ENCODE peak calls at places on chromosomes 12 and 14, in six cellular contexts. D is NCI-H1105 treated with DMSO at 0.1 percent for 48 hours; N is GM20000; A is GM03348; W is cardiac fibroblast; L is effector CD4-positive, alpha-beta T cell. Z is an unnamed sample.
A peak's percentile ranks its signal among the peaks of the same experiment; 100 is the strongest.

GRCh38 chr14:57970594-57970993 is 104.7 kb upstream of the SLC35F4 start:
- DNase-seq in D (peak; percentile 5), N (no peak), A (no peak), W (no peak), L (no peak), Z (no peak)

GRCh38 chr14:94056579-94057308 is 24.3 kb downstream of the DDX24 start:
- DNase-seq in D (no peak), N (peak; percentile 56), A (no peak), W (no peak), L (no peak), Z (no peak)

GRCh38 chr14:104432611-104433231 is 146.8 kb upstream of the C14orf180 start:
- DNase-seq in D (no peak), N (no peak), A (no peak), W (no peak), L (no peak), Z (no peak)

GRCh38 chr14:64971452-64971889 is 665 bp downstream of the RAB15 start:
- DNase-seq in D (no peak), N (no peak), A (peak; percentile 20), W (no peak), L (no peak), Z (no peak)

GRCh38 chr12:52216107-52216506 is 16.9 kb upstream of the KRT7 start:
- DNase-seq in D (no peak), N (no peak), A (no peak), W (peak; percentile 17), L (no peak), Z (no peak)

GRCh38 chr14:105169776-105170655 is 1.4 kb upstream of the JAG2 start:
- DNase-seq in D (no peak), N (no peak), A (no peak), W (no peak), L (no peak), Z (no peak)

GRCh38 chr12:96698521-96698920 is 208.5 kb upstream of the NEDD1 start:
- DNase-seq in D (no peak), N (no peak), A (no peak), W (no peak), L (no peak), Z (no peak)

GRCh38 chr14:103230658-103231334 is 103.2 kb upstream of the EIF5 start:
- DNase-seq in D (no peak), N (peak; percentile 21), A (no peak), W (no peak), L (no peak), Z (no peak)

GRCh38 chr12:127944211-127944899 is 322.6 kb upstream of the TMEM132C start:
- DNase-seq in D (no peak), N (no peak), A (no peak), W (no peak), L (no peak), Z (no peak)

GRCh38 chr14:99570542-99571302 is 33.3 kb downstream of the CCDC85C start:
- DNase-seq in D (no peak), N (no peak), A (no peak), W (no peak), L (no peak), Z (no peak)

GRCh38 chr12:79674629-79675028 is 16.1 kb downstream of the PAWR start:
- DNase-seq in D (no peak), N (no peak), A (peak; percentile 21), W (peak; percentile 82), L (no peak), Z (no peak)

GRCh38 chr12:92619730-92620684 is 82.8 kb upstream of the PLEKHG7 start:
- DNase-seq in D (no peak), N (no peak), A (no peak), W (peak; percentile 54), L (no peak), Z (peak; percentile 71)